ENCODE peak calls at places on chromosomes 7 and 10, in five cellular contexts. One of them, this sample, is unnamed.

GRCh38 chr10:132705173-132705572 is 80.8 kb downstream of the NKX6-2 start:
- DNase-seq in mammary epithelial cell: no peak
- DNase-seq in lower lobe of right lung: peak; percentile 41
- DNase-seq in AG10803: no peak
- DNase-seq in AG09319: no peak
- DNase-seq in this sample: no peak

GRCh38 chr10:35789996-35790395 is 147.9 kb upstream of the FZD8 start:
- DNase-seq in AG10803: peak; percentile 26
- DNase-seq in mammary epithelial cell: peak; percentile 94
- DNase-seq in AG09319: no peak
- DNase-seq in lower lobe of right lung: no peak
- DNase-seq in this sample: no peak

GRCh38 chr10:61635946-61636345 is 26.8 kb upstream of the CABCOCO1 start:
- DNase-seq in lower lobe of right lung: no peak
- DNase-seq in mammary epithelial cell: peak; percentile 76
- DNase-seq in AG10803: peak; percentile 39
- DNase-seq in AG09319: no peak
- DNase-seq in this sample: no peak

GRCh38 chr10:33238643-33239042 is 95.8 kb downstream of the NRP1 start:
- DNase-seq in AG09319: no peak
- DNase-seq in AG10803: peak; percentile 78
- DNase-seq in mammary epithelial cell: peak; percentile 80
- DNase-seq in lower lobe of right lung: no peak
- DNase-seq in this sample: no peak

GRCh38 chr10:35304649-35305048 is 31.7 kb upstream of the CCNY start:
- DNase-seq in AG10803: no peak
- DNase-seq in AG09319: no peak
- DNase-seq in lower lobe of right lung: no peak
- DNase-seq in mammary epithelial cell: no peak
- DNase-seq in this sample: no peak

GRCh38 chr10:78474743-78475142 is 441.1 kb downstream of the RPS24 start:
- DNase-seq in AG10803: no peak
- DNase-seq in lower lobe of right lung: no peak
- DNase-seq in mammary epithelial cell: no peak
- DNase-seq in AG09319: no peak
- DNase-seq in this sample: no peak

GRCh38 chr7:42745357-42746022 is 166.4 kb downstream of the C7orf25 start:
- DNase-seq in lower lobe of right lung: no peak
- DNase-seq in AG09319: no peak
- DNase-seq in mammary epithelial cell: no peak
- DNase-seq in AG10803: peak; percentile 18
- DNase-seq in this sample: peak; percentile 22

GRCh38 chr10:70132098-70133029 is at the start of gene AIFM2:
- DNase-seq in AG10803: peak; percentile 74
- DNase-seq in lower lobe of right lung: peak; percentile 90
- DNase-seq in AG09319: peak; percentile 49
- DNase-seq in mammary epithelial cell: peak; percentile 68
- DNase-seq in this sample: peak; percentile 88

GRCh38 chr7:55593515-55594318 is 21.4 kb upstream of the VOPP1 start:
- DNase-seq in AG10803: peak; percentile 31
- DNase-seq in mammary epithelial cell: peak; percentile 51
- DNase-seq in lower lobe of right lung: peak; percentile 75
- DNase-seq in AG09319: no peak
- DNase-seq in this sample: peak; percentile 56

GRCh38 chr7:69728299-69728698 is 130.0 kb downstream of the AUTS2 start:
- DNase-seq in lower lobe of right lung: no peak
- DNase-seq in AG09319: no peak
- DNase-seq in AG10803: peak; percentile 48
- DNase-seq in mammary epithelial cell: no peak
- DNase-seq in this sample: no peak

GRCh38 chr7:143300959-143301617 is 12.9 kb downstream of the CASP2 start:
- DNase-seq in lower lobe of right lung: no peak
- DNase-seq in mammary epithelial cell: no peak
- DNase-seq in AG09319: no peak
- DNase-seq in AG10803: no peak
- DNase-seq in this sample: no peak

GRCh38 chr7:156308976-156309620 is 331.5 kb upstream of the RNF32 start:
- DNase-seq in mammary epithelial cell: no peak
- DNase-seq in lower lobe of right lung: no peak
- DNase-seq in AG10803: no peak
- DNase-seq in AG09319: no peak
- DNase-seq in this sample: no peak

GRCh38 chr10:103278424-103278823 is 1.5 kb downstream of the INA start:
- DNase-seq in mammary epithelial cell: no peak
- DNase-seq in AG10803: no peak
- DNase-seq in AG09319: no peak
- DNase-seq in lower lobe of right lung: no peak
- DNase-seq in this sample: peak; percentile 36

GRCh38 chr7:77415822-77416620 is at the start of gene GSAP:
- DNase-seq in AG09319: no peak
- DNase-seq in mammary epithelial cell: peak; percentile 61
- DNase-seq in AG10803: peak; percentile 28
- DNase-seq in lower lobe of right lung: peak; percentile 86
- DNase-seq in this sample: peak; percentile 91

GRCh38 chr7:104341545-104341944 is 13.1 kb downstream of the LHFPL3 start:
- DNase-seq in AG10803: no peak
- DNase-seq in AG09319: no peak
- DNase-seq in mammary epithelial cell: no peak
- DNase-seq in lower lobe of right lung: no peak
- DNase-seq in this sample: peak; percentile 16
- TF ChIP-seq CTCF in AG10803: no peak
- TF ChIP-seq CTCF in AG09319: no peak
- TF ChIP-seq CTCF in mammary epithelial cell: no peak
- TF ChIP-seq CTCF in lower lobe of right lung: no peak
- TF ChIP-seq CTCF in this sample: no peak

DNA sequence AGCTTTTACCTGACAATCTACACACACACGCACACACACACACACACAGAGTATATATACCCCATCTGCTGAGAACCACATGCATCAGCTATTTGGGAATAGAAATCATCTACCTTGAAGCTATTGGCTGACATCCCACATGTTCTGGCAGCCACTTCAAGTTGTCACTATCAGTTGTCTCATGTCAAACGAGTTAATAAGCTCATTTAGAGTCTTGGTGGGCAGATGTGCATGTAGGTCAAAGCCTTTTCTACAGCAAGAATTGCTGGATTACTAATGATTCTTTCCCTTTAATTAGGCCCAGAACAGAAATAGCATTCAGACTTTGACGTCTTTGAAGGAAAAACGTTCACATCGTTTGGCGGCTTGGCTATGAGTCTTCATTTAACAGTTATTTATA is 36.8 kb downstream of the COL28A1 start:
- DNase-seq in AG10803: no peak
- DNase-seq in mammary epithelial cell: no peak
- DNase-seq in lower lobe of right lung: no peak
- DNase-seq in AG09319: no peak
- DNase-seq in this sample: no peak
- TF ChIP-seq CTCF in AG10803: no peak
- TF ChIP-seq CTCF in mammary epithelial cell: no peak
- TF ChIP-seq CTCF in lower lobe of right lung: no peak
- TF ChIP-seq CTCF in AG09319: no peak
- TF ChIP-seq CTCF in this sample: no peak

GRCh38 chr10:6408799-6409198 is 171.3 kb downstream of the PRKCQ start:
- DNase-seq in lower lobe of right lung: no peak
- DNase-seq in AG09319: no peak
- DNase-seq in mammary epithelial cell: no peak
- DNase-seq in AG10803: no peak
- DNase-seq in this sample: no peak
- TF ChIP-seq CTCF in lower lobe of right lung: no peak
- TF ChIP-seq CTCF in AG09319: no peak
- TF ChIP-seq CTCF in mammary epithelial cell: peak; percentile 16
- TF ChIP-seq CTCF in AG10803: no peak
- TF ChIP-seq CTCF in this sample: no peak

DNA sequence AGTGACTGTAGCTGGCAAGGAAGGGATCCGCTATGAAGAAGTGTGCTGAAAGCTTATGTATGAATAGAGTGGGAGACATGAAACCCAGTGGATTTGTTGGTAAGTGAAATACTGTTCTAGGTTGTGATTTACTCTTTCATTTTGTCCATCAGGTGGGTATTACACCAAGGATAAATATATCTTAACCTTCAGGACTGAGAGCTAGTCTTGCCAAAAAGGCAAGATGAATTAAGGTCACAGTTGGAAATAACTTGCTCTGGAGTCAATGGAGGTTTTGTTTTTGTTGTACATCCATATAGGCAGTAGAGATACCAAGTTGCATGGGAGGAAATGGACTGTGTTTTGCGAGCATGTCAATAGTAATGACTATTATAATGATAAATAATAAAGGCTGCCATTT is 190.6 kb downstream of the TMEM178B start:
- DNase-seq in AG09319: no peak
- DNase-seq in AG10803: no peak
- DNase-seq in lower lobe of right lung: no peak
- DNase-seq in mammary epithelial cell: no peak
- DNase-seq in this sample: no peak
- TF ChIP-seq CTCF in AG09319: no peak
- TF ChIP-seq CTCF in AG10803: no peak
- TF ChIP-seq CTCF in lower lobe of right lung: no peak
- TF ChIP-seq CTCF in mammary epithelial cell: no peak
- TF ChIP-seq CTCF in this sample: no peak